ENCODE peak calls at places on chromosome 9, in eight cellular contexts. One of them, this sample, is unnamed.

GRCh38 chr9:78575041-78575440 is 278.1 kb downstream of the PSAT1 start:
- DNase-seq in fibroblast of villous mesenchyme: no peak
- DNase-seq in hepatic stellate cell: no peak
- DNase-seq in CD8-positive, alpha-beta T cell: no peak
- DNase-seq in NCI-H146: peak
- DNase-seq in amniotic epithelial cell: no peak
- DNase-seq in ACHN: no peak
- DNase-seq in iPS DF 19.7: no peak
- DNase-seq in this sample: no peak

GRCh38 chr9:88818495-88819201 is 172.6 kb upstream of the S1PR3 start:
- DNase-seq in iPS DF 19.7: peak
- DNase-seq in ACHN: no peak
- DNase-seq in NCI-H146: no peak
- DNase-seq in amniotic epithelial cell: peak
- DNase-seq in hepatic stellate cell: peak
- DNase-seq in fibroblast of villous mesenchyme: peak
- DNase-seq in CD8-positive, alpha-beta T cell: no peak
- DNase-seq in this sample: no peak

GRCh38 chr9:133916159-133916541 is 76.0 kb downstream of the VAV2 start:
- DNase-seq in NCI-H146: no peak
- DNase-seq in amniotic epithelial cell: no peak
- DNase-seq in CD8-positive, alpha-beta T cell: no peak
- DNase-seq in ACHN: no peak
- DNase-seq in hepatic stellate cell: no peak
- DNase-seq in iPS DF 19.7: no peak
- DNase-seq in fibroblast of villous mesenchyme: no peak
- DNase-seq in this sample: peak

GRCh38 chr9:111798786-111799185 is 4.0 kb upstream of the SHOC1 start:
- DNase-seq in amniotic epithelial cell: peak
- DNase-seq in CD8-positive, alpha-beta T cell: no peak
- DNase-seq in ACHN: no peak
- DNase-seq in fibroblast of villous mesenchyme: peak
- DNase-seq in iPS DF 19.7: no peak
- DNase-seq in hepatic stellate cell: peak
- DNase-seq in NCI-H146: no peak
- DNase-seq in this sample: no peak

GRCh38 chr9:113584728-113585442 is 121.4 kb downstream of the RGS3 start:
- DNase-seq in CD8-positive, alpha-beta T cell: no peak
- DNase-seq in hepatic stellate cell: no peak
- DNase-seq in iPS DF 19.7: no peak
- DNase-seq in NCI-H146: no peak
- DNase-seq in fibroblast of villous mesenchyme: no peak
- DNase-seq in amniotic epithelial cell: peak
- DNase-seq in ACHN: no peak
- DNase-seq in this sample: no peak

GRCh38 chr9:107282268-107282667 is 811 bp upstream of the RAD23B start:
- DNase-seq in iPS DF 19.7: no peak
- DNase-seq in fibroblast of villous mesenchyme: no peak
- DNase-seq in CD8-positive, alpha-beta T cell: peak
- DNase-seq in NCI-H146: no peak
- DNase-seq in hepatic stellate cell: no peak
- DNase-seq in amniotic epithelial cell: no peak
- DNase-seq in ACHN: no peak
- DNase-seq in this sample: peak

GRCh38 chr9:87280421-87280820 is 217.2 kb upstream of the DAPK1 start:
- DNase-seq in hepatic stellate cell: no peak
- DNase-seq in CD8-positive, alpha-beta T cell: no peak
- DNase-seq in amniotic epithelial cell: peak
- DNase-seq in fibroblast of villous mesenchyme: peak
- DNase-seq in NCI-H146: no peak
- DNase-seq in iPS DF 19.7: no peak
- DNase-seq in ACHN: no peak
- DNase-seq in this sample: no peak

GRCh38 chr9:91949293-91949945 is 609 bp downstream of the ROR2 start:
- DNase-seq in CD8-positive, alpha-beta T cell: no peak
- DNase-seq in fibroblast of villous mesenchyme: peak
- DNase-seq in amniotic epithelial cell: no peak
- DNase-seq in hepatic stellate cell: no peak
- DNase-seq in NCI-H146: peak
- DNase-seq in ACHN: no peak
- DNase-seq in iPS DF 19.7: no peak
- DNase-seq in this sample: no peak

This sample was measured in pons.